ENCODE peak calls at places on chromosomes 16 and 17, in seven cellular contexts. A, X, D, S, P, M and I are unnamed samples.

GRCh38 chr16:17944345-17944744 is 392.2 kb downstream of the NPIPA8 start:
- DNase-seq in S (no peak), A (no peak), P (no peak), D (no peak), M (no peak), X (no peak), I (no peak)

GRCh38 chr16:28326881-28327610 is 34.7 kb downstream of the SBK1 start:
- DNase-seq in D (peak; percentile 22), P (peak; percentile 39), S (peak; percentile 32), M (no peak), A (peak; percentile 63), X (no peak), I (no peak)

GRCh38 chr16:78292726-78293380 is 193.4 kb downstream of the WWOX start:
- DNase-seq in M (no peak), X (no peak), P (no peak), A (peak; percentile 32), D (no peak), S (no peak), I (no peak)

GRCh38 chr17:17510456-17511292 is 14.5 kb upstream of the RASD1 start:
- DNase-seq in X (no peak), P (no peak), S (no peak), M (no peak), A (no peak), D (no peak), I (no peak)

GRCh38 chr17:13484020-13484419 is 117.7 kb downstream of the HS3ST3A1 start:
- DNase-seq in S (no peak), P (no peak), X (no peak), M (no peak), A (no peak), D (no peak), I (no peak)

GRCh38 chr16:67723151-67723915 is 4.2 kb upstream of the GFOD2 start:
- DNase-seq in M (peak; percentile 71), S (peak; percentile 56), X (no peak), P (no peak), D (no peak), A (peak; percentile 44), I (no peak)

GRCh38 chr16:85526132-85526731 is 86.9 kb upstream of the GSE1 start:
- DNase-seq in A (no peak), D (no peak), P (no peak), M (no peak), X (no peak), S (no peak), I (no peak)

GRCh38 chr17:50715471-50715870 is 3.9 kb upstream of the LUC7L3 start:
- DNase-seq in P (no peak), X (no peak), D (no peak), M (no peak), A (no peak), S (no peak), I (no peak)

GRCh38 chr17:7064248-7064647 is 15.8 kb downstream of the CLEC10A start:
- DNase-seq in A (no peak), D (no peak), M (no peak), S (no peak), P (no peak), X (no peak), I (no peak)

GRCh38 chr16:57999366-57999970 is 1.0 kb downstream of the ZNF319 start:
- DNase-seq in M (no peak), P (no peak), S (no peak), D (no peak), X (no peak), A (peak; percentile 38), I (no peak)

GRCh38 chr16:17270683-17271109 is 200.1 kb downstream of the XYLT1 start:
- DNase-seq in P (no peak), D (no peak), X (no peak), A (no peak), S (no peak), M (no peak), I (no peak)

GRCh38 chr16:1119766-1120611 is 23.9 kb upstream of the C1QTNF8 start:
- DNase-seq in X (no peak), P (no peak), D (no peak), A (no peak), S (no peak), M (no peak), I (no peak)

GRCh38 chr17:62897706-62898105 is 68.3 kb upstream of the TANC2 start:
- DNase-seq in M (no peak), P (no peak), X (no peak), A (no peak), D (no peak), S (no peak), I (no peak)

GRCh38 chr16:53780051-53780450 is 76.1 kb downstream of the FTO start:
- DNase-seq in S (no peak), X (no peak), P (no peak), M (no peak), D (no peak), A (no peak), I (no peak)

GRCh38 chr17:4074831-4075495 is 67.9 kb downstream of the ZZEF1 start:
- DNase-seq in M (no peak), D (no peak), S (peak; percentile 42), P (no peak), X (no peak), A (peak; percentile 68), I (no peak)

GRCh38 chr17:75130632-75131277 is 787 bp downstream of the NT5C start:
- DNase-seq in P (peak; percentile 20), S (peak; percentile 20), D (no peak), A (peak; percentile 79), M (peak; percentile 41), X (peak; percentile 32), I (no peak)

GRCh38 chr17:7832431-7832830 is 1.6 kb upstream of the KDM6B start:
- DNase-seq in S (no peak), A (no peak), P (no peak), D (no peak), X (no peak), M (no peak), I (no peak)

GRCh38 chr17:45428050-45428953 is 4.4 kb downstream of the ARHGAP27 start:
- DNase-seq in D (peak; percentile 65), S (peak; percentile 31), P (peak; percentile 66), A (peak; percentile 74), X (peak; percentile 41), M (no peak), I (peak; percentile 22)

GRCh38 chr16:79188115-79188779 is 412.3 kb downstream of the MAF start:
- DNase-seq in A (no peak), S (no peak), M (no peak), D (no peak), X (no peak), P (no peak), I (no peak)

GRCh38 chr16:14070877-14071575 is at the start of gene MRTFB:
- DNase-seq in S (peak; percentile 50), X (peak; percentile 68), A (peak; percentile 75), M (peak; percentile 25), P (peak; percentile 68), D (peak; percentile 15), I (no peak)

GRCh38 chr17:50052241-50052788 is 3.6 kb upstream of the ITGA3 start:
- DNase-seq in S (no peak), M (no peak), P (no peak), D (no peak), X (peak; percentile 22), A (no peak), I (no peak)

GRCh38 chr16:30076276-30076791 is 540 bp downstream of the PPP4C start:
- DNase-seq in M (no peak), S (no peak), P (no peak), A (peak; percentile 37), D (no peak), X (no peak), I (no peak)

GRCh38 chr16:21701271-21701670 is 37.5 kb downstream of the OTOA start:
- DNase-seq in X (no peak), A (no peak), P (no peak), D (no peak), S (no peak), M (no peak), I (no peak)

GRCh38 chr17:18858567-18859245 is 775 bp downstream of the PRPSAP2 start:
- DNase-seq in S (no peak), P (no peak), D (no peak), M (no peak), X (no peak), A (no peak), I (no peak)

GRCh38 chr17:38449364-38449763 is 21.1 kb downstream of the ARHGAP23 start:
- DNase-seq in X (no peak), S (peak; percentile 31), D (no peak), P (no peak), M (no peak), A (no peak), I (no peak)

GRCh38 chr17:7977039-7977438 is 25.4 kb upstream of the GUCY2D start:
- DNase-seq in S (no peak), A (no peak), X (no peak), P (no peak), M (no peak), D (no peak), I (no peak)

GRCh38 chr16:27498020-27498419 is 51.7 kb downstream of the GTF3C1 start:
- DNase-seq in S (no peak), A (no peak), P (no peak), M (no peak), D (no peak), X (no peak), I (no peak)

GRCh38 chr17:50893183-50893993 is 27.2 kb upstream of the TOB1 start:
- DNase-seq in M (no peak), P (no peak), X (no peak), S (no peak), A (peak; percentile 61), D (no peak), I (no peak)

GRCh38 chr16:13875614-13876284 is 44.2 kb upstream of the ERCC4 start:
- DNase-seq in S (no peak), X (no peak), D (no peak), P (no peak), M (no peak), A (no peak), I (no peak)

GRCh38 chr16:28180660-28181556 is 30.9 kb downstream of the XPO6 start:
- DNase-seq in X (no peak), P (no peak), A (peak; percentile 50), D (no peak), S (peak; percentile 40), M (no peak), I (no peak)

GRCh38 chr16:23689442-23690187 is 10.9 kb downstream of the PLK1 start:
- DNase-seq in M (no peak), P (no peak), D (no peak), A (no peak), X (no peak), S (no peak), I (no peak)

GRCh38 chr16:71288570-71288889 is 672 bp downstream of the CMTR2 start:
- DNase-seq in X (no peak), M (no peak), A (peak; percentile 24), P (no peak), S (no peak), D (no peak), I (no peak)

GRCh38 chr17:67051837-67052236 is 7.5 kb downstream of the CACNG1 start:
- DNase-seq in D (no peak), P (no peak), M (no peak), X (no peak), A (no peak), S (no peak), I (no peak)

GRCh38 chr16:28987170-28987853 is 2.5 kb downstream of the LAT start:
- DNase-seq in M (no peak), D (no peak), A (no peak), X (no peak), P (no peak), S (no peak), I (no peak)

GRCh38 chr17:49951362-49952080 is 17.5 kb upstream of the DLX4 start:
- DNase-seq in M (no peak), S (no peak), A (no peak), X (no peak), D (no peak), P (no peak), I (peak; percentile 61)

GRCh38 chr16:74279266-74279665 is 17.3 kb upstream of the PSMD7 start:
- DNase-seq in A (no peak), P (no peak), X (no peak), S (no peak), M (no peak), D (no peak), I (no peak)

GRCh38 chr17:44610871-44611270 is 45.4 kb upstream of the MEIOC start:
- DNase-seq in X (no peak), M (no peak), S (peak; percentile 49), P (no peak), D (peak; percentile 66), A (no peak), I (no peak)

GRCh38 chr16:4517812-4518211 is 20.8 kb downstream of the CDIP1 start:
- DNase-seq in D (no peak), S (no peak), X (peak; percentile 15), A (peak; percentile 55), P (no peak), M (no peak), I (no peak)